ENCODE peak calls at places on chromosomes 2 and 18, in six cellular contexts. I is A549, K is K562, H is GM12878, Y is HepG2, T is endothelial cell of umbilical vein. P is an unnamed sample.

GRCh38 chr2:134108124-134108523 is 145.7 kb upstream of the MGAT5 start:
- DNase-seq in H (no peak), Y (no peak), K (no peak), I (no peak), T (no peak), P (peak; percentile 34)

GRCh38 chr2:7083580-7084509 is 166.6 kb downstream of the RNF144A start:
- DNase-seq in I (no peak), T (peak; percentile 52), K (peak; percentile 35), H (no peak), Y (peak; percentile 45), P (peak; percentile 75)

GRCh38 chr2:42754776-42755140 is 9.2 kb downstream of the OXER1 start:
- DNase-seq in Y (no peak), I (no peak), K (no peak), H (no peak), T (no peak), P (no peak)

GRCh38 chr2:158580760-158581159 is 124.0 kb downstream of the PKP4 start:
- DNase-seq in T (no peak), K (no peak), H (no peak), Y (no peak), I (no peak), P (no peak)

GRCh38 chr2:133489146-133489545 is 79.1 kb downstream of the NCKAP5 start:
- DNase-seq in K (no peak), T (no peak), Y (no peak), H (no peak), I (no peak), P (peak; percentile 18)

GRCh38 chr2:176421291-176422050 is 152.2 kb downstream of the MTX2 start:
- DNase-seq in T (no peak), K (no peak), H (no peak), I (no peak), Y (no peak), P (no peak)

GRCh38 chr2:170265321-170265720 is 87.4 kb downstream of the MYO3B start:
- DNase-seq in I (no peak), K (no peak), H (no peak), Y (no peak), T (no peak), P (no peak)

GRCh38 chr2:99442837-99443236 is 47.0 kb downstream of the REV1 start:
- DNase-seq in K (peak; percentile 11), I (no peak), H (no peak), T (peak; percentile 14), Y (no peak), P (no peak)

GRCh38 chr2:2547911-2548310 is 216.8 kb upstream of the MYT1L start:
- DNase-seq in H (no peak), T (no peak), Y (no peak), I (no peak), K (no peak), P (no peak)

GRCh38 chr18:48152549-48152948 is 222.1 kb upstream of the SMAD2 start:
- DNase-seq in Y (peak; percentile 13), K (no peak), T (no peak), H (no peak), I (no peak), P (no peak)

GRCh38 chr2:69589973-69590652 is 53.4 kb downstream of the AAK1 start:
- DNase-seq in K (peak; percentile 78), Y (no peak), H (no peak), T (no peak), I (no peak), P (no peak)

GRCh38 chr2:240626531-240627300 is 1.4 kb downstream of the GPR35 start:
- DNase-seq in Y (peak; percentile 92), T (no peak), I (no peak), K (no peak), H (no peak), P (peak; percentile 94)

GRCh38 chr2:43453771-43454170 is 142.1 kb downstream of the THADA start:
- DNase-seq in Y (no peak), H (no peak), I (no peak), T (no peak), K (no peak), P (no peak)

GRCh38 chr2:99880148-99880983 is 262.0 kb downstream of the AFF3 start:
- DNase-seq in H (no peak), T (peak; percentile 93), K (no peak), Y (no peak), I (no peak), P (no peak)

GRCh38 chr2:20148411-20148810 is 76.5 kb downstream of the SDC1 start:
- DNase-seq in T (no peak), Y (no peak), H (no peak), I (no peak), K (no peak), P (no peak)

GRCh38 chr2:231685349-231686191 is 22.8 kb upstream of the PTMA start:
- DNase-seq in T (no peak), I (no peak), Y (peak; percentile 61), K (no peak), H (no peak), P (peak; percentile 54)

GRCh38 chr2:2640818-2641217 is 309.7 kb upstream of the MYT1L start:
- DNase-seq in K (no peak), H (no peak), T (no peak), Y (no peak), I (no peak), P (no peak)

GRCh38 chr2:238326801-238327365 is 6.6 kb downstream of the TRAF3IP1 start:
- DNase-seq in H (no peak), T (no peak), K (no peak), I (no peak), Y (no peak), P (no peak)

GRCh38 chr2:186059096-186059495 is 320.5 kb downstream of the FSIP2 start:
- DNase-seq in Y (no peak), T (peak; percentile 44), H (no peak), K (no peak), I (no peak), P (no peak)

GRCh38 chr2:240159251-240159839 is 18.9 kb upstream of the OTOS start:
- DNase-seq in K (no peak), T (no peak), Y (no peak), I (no peak), H (no peak), P (no peak)

GRCh38 chr2:101223814-101224231 is 28.9 kb upstream of the CNOT11 start:
- DNase-seq in T (no peak), H (peak; percentile 97), K (no peak), I (no peak), Y (no peak), P (peak; percentile 98)

GRCh38 chr2:55415300-55415699 is 4.4 kb downstream of the CCDC88A start:
- DNase-seq in T (no peak), H (no peak), I (no peak), K (no peak), Y (no peak), P (no peak)

GRCh38 chr18:47215554-47216138 is 35.8 kb downstream of the SKOR2 start:
- DNase-seq in I (peak; percentile 11), T (peak; percentile 47), K (peak; percentile 11), Y (peak; percentile 44), H (peak; percentile 3), P (peak; percentile 57)

GRCh38 chr2:102803041-102803896 is 41.4 kb downstream of the TMEM182 start:
- DNase-seq in K (no peak), I (no peak), T (no peak), H (no peak), Y (peak; percentile 44), P (peak; percentile 65)

GRCh38 chr2:231294578-231295362 is 96.3 kb downstream of the ARMC9 start:
- DNase-seq in I (no peak), K (no peak), T (no peak), H (no peak), Y (no peak), P (peak; percentile 80)

GRCh38 chr18:35610724-35611123 is 29.2 kb downstream of the GALNT1 start:
- DNase-seq in H (no peak), Y (no peak), T (no peak), I (no peak), K (no peak), P (no peak)

GRCh38 chr2:1740714-1741584 is 3.4 kb downstream of the PXDN start:
- DNase-seq in Y (no peak), H (no peak), I (no peak), T (no peak), K (no peak), P (no peak)

GRCh38 chr2:219059375-219059724 is 1.4 kb downstream of the IHH start:
- DNase-seq in T (no peak), Y (no peak), I (no peak), H (no peak), K (no peak), P (no peak)

GRCh38 chr2:219057709-219058540 is 2.8 kb downstream of the IHH start:
- DNase-seq in H (no peak), K (peak; percentile 73), I (no peak), Y (peak; percentile 62), T (peak; percentile 60), P (peak; percentile 82)

GRCh38 chr2:219056896-219057708 is 3.6 kb downstream of the IHH start:
- DNase-seq in I (no peak), Y (no peak), H (no peak), K (no peak), T (no peak), P (no peak)

GRCh38 chr2:219059725-219060682 is 717 bp downstream of the IHH start:
- DNase-seq in I (no peak), T (no peak), K (no peak), Y (no peak), H (no peak), P (no peak)

GRCh38 chr2:219058541-219059374 is 2.0 kb downstream of the IHH start:
- DNase-seq in T (no peak), Y (peak; percentile 85), H (no peak), I (no peak), K (peak; percentile 10), P (peak; percentile 24)
- TF ChIP-seq CTCF in T (no peak), Y (peak; percentile 49), H (no peak), I (no peak), K (no peak), P (no peak)

GRCh38 chr2:136057023-136057801 is 60.7 kb downstream of the CXCR4 start:
- DNase-seq in I (no peak), H (peak; percentile 56), T (no peak), K (no peak), Y (no peak), P (peak; percentile 19)
- H3K4me3 ChIP-seq in I (no peak overlapping the region), H (peak overlapping the region; percentile 22), T (no peak overlapping the region), K (no peak overlapping the region), Y (no peak overlapping the region), P (no peak overlapping the region)

GRCh38 chr2:10842506-10842905 is 29.9 kb upstream of the PDIA6 start:
- DNase-seq in H (no peak), T (no peak), Y (no peak), K (no peak), I (no peak), P (no peak)
- TF ChIP-seq MYC in H (no peak), T (no peak), Y (no peak), K (no peak), I (no peak), P (no peak)

GRCh38 chr2:196609806-196610205 is 29.7 kb upstream of the CCDC150 start:
- DNase-seq in K (no peak), I (no peak), T (peak; percentile 28), H (no peak), Y (no peak), P (no peak)

GRCh38 chr2:196610796-196611195 is 28.7 kb upstream of the CCDC150 start:
- DNase-seq in Y (no peak), H (no peak), K (no peak), T (no peak), I (no peak), P (no peak)

GRCh38 chr2:196618661-196619060 is 20.9 kb upstream of the CCDC150 start:
- DNase-seq in K (no peak), I (no peak), Y (no peak), H (no peak), T (no peak), P (no peak)

GRCh38 chr2:196617430-196617829 is 22.1 kb upstream of the CCDC150 start:
- DNase-seq in T (no peak), K (no peak), Y (no peak), I (no peak), H (no peak), P (no peak)

GRCh38 chr2:196613302-196613701 is 26.2 kb upstream of the CCDC150 start:
- DNase-seq in K (no peak), I (no peak), H (no peak), T (no peak), Y (no peak), P (no peak)
- TF ChIP-seq CTCF in K (no peak), I (no peak), H (no peak), T (no peak), Y (no peak), P (no peak)